ENCODE peak calls at places on chromosome 6, in ten cellular contexts. G, F, E, K, H, R, B, T, W and U are unnamed samples.

GRCh38 chr6:143598466-143599080 is 79.2 kb upstream of the PHACTR2 start:
- DNase-seq in H (no peak), T (peak; percentile 17), W (no peak), K (no peak), E (no peak), G (no peak), R (no peak), F (no peak), B (no peak), U (no peak)

GRCh38 chr6:125097186-125097585 is 56.4 kb upstream of the TPD52L1 start:
- DNase-seq in F (no peak), W (no peak), H (no peak), R (no peak), E (no peak), K (no peak), T (no peak), G (no peak), B (no peak), U (no peak)

GRCh38 chr6:148761532-148761951 is 14.7 kb downstream of the UST start:
- DNase-seq in W (peak; percentile 44), B (no peak), F (peak; percentile 29), G (no peak), R (no peak), H (no peak), K (no peak), E (peak; percentile 30), T (no peak), U (no peak)

GRCh38 chr6:15344186-15344506 is 98.3 kb downstream of the JARID2 start:
- DNase-seq in K (no peak), F (no peak), W (no peak), R (no peak), T (no peak), E (no peak), H (no peak), B (no peak), G (no peak), U (no peak)

GRCh38 chr6:127173541-127173940 is 55.1 kb downstream of the RSPO3 start:
- DNase-seq in B (no peak), E (no peak), T (no peak), G (no peak), W (no peak), K (no peak), H (no peak), R (no peak), F (no peak), U (no peak)

GRCh38 chr6:51213806-51214205 is 395.1 kb downstream of the TFAP2B start:
- DNase-seq in B (no peak), K (no peak), G (no peak), F (no peak), R (no peak), T (no peak), H (no peak), W (no peak), E (no peak), U (no peak)

GRCh38 chr6:107064579-107065065 is 36.6 kb downstream of the MTRES1 start:
- DNase-seq in W (peak; percentile 45), E (peak; percentile 20), F (peak; percentile 81), T (peak; percentile 73), G (peak; percentile 37), H (no peak), B (peak; percentile 74), R (peak; percentile 45), K (no peak), U (no peak)

GRCh38 chr6:30615219-30615957 is 1.7 kb downstream of the PPP1R10 start:
- DNase-seq in K (no peak), R (peak; percentile 62), W (peak; percentile 55), H (peak; percentile 47), G (peak; percentile 63), B (peak; percentile 38), T (peak; percentile 86), E (peak; percentile 41), F (peak; percentile 45), U (peak; percentile 50)

GRCh38 chr6:95577317-95578105 is at the start of gene MANEA:
- DNase-seq in W (peak; percentile 79), H (peak; percentile 78), G (peak; percentile 75), F (peak; percentile 83), K (peak; percentile 81), R (peak; percentile 46), T (peak; percentile 92), B (peak; percentile 77), E (peak; percentile 81), U (peak; percentile 69)

GRCh38 chr6:133555726-133556125 is 314.6 kb downstream of the EYA4 start:
- DNase-seq in R (no peak), E (no peak), G (no peak), B (no peak), F (no peak), T (no peak), H (no peak), W (no peak), K (no peak), U (no peak)

GRCh38 chr6:157982297-157982579 is 575 bp downstream of the SYNJ2 start:
- DNase-seq in F (no peak), B (peak; percentile 71), W (no peak), R (no peak), H (no peak), K (no peak), G (peak; percentile 70), T (peak; percentile 54), E (peak; percentile 68), U (no peak)

DNA sequence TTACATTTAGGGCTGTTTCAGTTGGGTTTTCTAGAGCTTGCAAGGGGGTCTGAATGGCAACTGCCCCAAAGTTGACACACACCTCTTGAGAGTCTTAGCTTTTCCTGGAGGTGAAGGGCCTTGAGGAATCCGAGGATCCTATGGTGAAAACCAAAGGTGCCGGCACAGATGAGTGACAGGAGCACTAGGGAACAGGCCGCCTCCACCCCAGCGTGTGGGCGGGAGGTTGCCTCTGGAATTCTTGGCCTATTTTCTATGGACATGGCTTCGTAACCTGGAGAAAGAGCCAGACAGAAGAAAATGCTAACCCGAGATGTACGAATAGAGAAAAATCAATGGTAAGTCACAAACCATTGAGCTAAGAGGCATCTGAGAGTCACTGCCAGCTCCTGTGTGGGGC is 283.2 kb upstream of the FOXQ1 start:
- DNase-seq in F (no peak), B (no peak), R (no peak), W (peak; percentile 15), T (no peak), E (no peak), H (no peak), G (no peak), K (peak; percentile 1), U (no peak)
- H3K4me3 ChIP-seq in F (no peak overlapping the region), B (no peak overlapping the region), R (no peak overlapping the region), W (no peak overlapping the region), T (no peak overlapping the region), E (no peak overlapping the region), H (no peak overlapping the region), G (no peak overlapping the region), K (no peak overlapping the region), U (no peak overlapping the region)

GRCh38 chr6:83539678-83540077 is 27.3 kb downstream of the PRSS35 start:
- DNase-seq in T (no peak), H (no peak), R (no peak), F (no peak), W (no peak), B (no peak), E (no peak), K (no peak), G (no peak), U (no peak)

GRCh38 chr6:83536034-83536646 is 23.8 kb downstream of the PRSS35 start:
- DNase-seq in K (no peak), H (peak; percentile 21), E (peak; percentile 51), G (peak; percentile 43), T (peak; percentile 71), R (no peak), F (peak; percentile 57), B (peak; percentile 58), W (no peak), U (no peak)

DNA sequence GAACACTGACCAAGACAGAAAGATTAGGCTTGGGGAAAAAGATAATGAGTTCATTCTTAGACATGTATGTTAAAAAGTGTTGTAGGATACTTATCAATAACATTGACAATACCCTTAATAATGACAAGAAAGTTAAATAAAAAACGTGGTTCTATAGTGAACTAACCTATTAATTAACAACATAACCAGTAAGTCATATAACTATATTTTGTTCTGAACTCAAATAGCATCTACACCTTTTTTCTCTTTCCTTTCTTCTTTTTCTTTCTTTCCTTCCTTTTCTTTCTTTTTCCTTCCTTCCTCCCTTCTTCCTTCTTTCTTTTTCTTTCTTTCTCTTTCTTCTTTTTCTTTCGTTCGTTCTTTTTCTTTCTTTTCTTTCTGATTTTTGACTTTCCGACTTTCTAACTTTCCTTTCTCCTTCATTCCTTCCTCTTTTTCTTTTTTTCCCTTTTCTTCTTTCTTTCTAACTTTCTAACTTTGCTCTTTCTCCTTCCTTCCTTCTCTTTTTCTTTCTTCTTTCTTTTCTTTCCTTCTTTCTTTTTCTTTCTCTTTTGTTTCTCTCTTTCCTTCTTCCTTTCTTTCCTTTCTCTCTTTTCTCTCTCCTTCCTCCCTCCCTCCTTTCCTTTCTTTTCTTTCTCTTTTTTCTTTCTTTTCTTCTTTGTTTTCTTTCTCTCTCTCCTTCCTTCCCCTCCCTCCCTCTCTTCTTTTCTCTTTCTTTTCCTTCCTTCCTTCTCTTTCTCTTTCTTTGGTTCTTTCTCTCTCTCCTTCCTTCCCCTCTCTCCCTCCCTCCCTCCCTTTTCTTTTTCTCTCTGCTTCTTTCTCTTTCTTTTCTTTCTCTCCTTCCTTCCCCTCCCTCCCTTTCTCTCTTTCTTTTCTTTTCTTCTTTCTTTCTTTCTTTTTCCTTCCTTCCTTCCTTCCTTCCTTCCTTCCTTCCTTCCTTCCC is 24.6 kb downstream of the PRSS35 start:
- DNase-seq in B (no peak), T (no peak), E (no peak), G (no peak), H (no peak), W (no peak), R (no peak), F (no peak), K (no peak), U (no peak)
- TF ChIP-seq CTCF in B (no peak), T (no peak), E (no peak), G (no peak), H (no peak), W (no peak), R (no peak), F (no peak), K (no peak), U (no peak)

DNA sequence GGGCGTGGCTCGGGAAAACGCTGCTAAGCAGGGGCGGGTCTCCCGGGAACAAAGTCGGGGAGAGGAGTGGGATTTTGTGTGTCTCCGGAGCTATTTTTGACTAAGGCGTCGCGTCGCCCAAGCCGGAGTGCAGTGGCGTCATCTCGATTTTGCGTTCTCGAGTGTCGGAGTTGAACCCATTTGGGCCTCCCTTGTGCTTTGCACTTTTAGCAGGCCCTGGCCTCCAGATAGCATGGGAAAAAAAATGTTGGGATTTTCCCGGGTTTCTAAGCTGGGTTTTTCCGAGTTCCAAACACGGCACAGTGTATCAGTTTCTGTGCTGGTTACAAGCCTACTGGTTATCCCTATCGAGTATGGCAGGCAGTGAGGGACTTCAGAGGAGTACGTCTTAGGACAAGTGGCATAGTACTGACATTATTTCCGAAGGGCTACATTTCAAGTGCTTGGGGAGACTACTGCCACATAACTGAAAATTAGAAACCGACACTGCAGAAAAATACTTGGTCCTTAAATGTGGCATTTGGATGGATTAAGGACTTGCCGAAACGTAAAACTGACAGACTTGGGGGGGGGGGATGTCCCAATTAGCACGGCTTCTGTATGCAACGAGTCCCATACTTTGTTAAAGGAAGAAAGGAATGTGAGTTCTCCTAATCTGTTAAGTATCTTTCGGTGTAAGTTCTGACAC is 70.1 kb downstream of the HFE start:
- DNase-seq in B (peak; percentile 69), R (no peak), F (peak; percentile 29), H (peak; percentile 62), E (peak; percentile 77), K (peak; percentile 77), G (peak; percentile 69), W (peak; percentile 67), T (peak; percentile 94), U (no peak)
- H3K4me3 ChIP-seq in B (peak overlapping the region; percentile 68), R (peak overlapping the region; percentile 71), F (peak overlapping the region; percentile 86), H (peak overlapping the region; percentile 95), E (peak overlapping the region; percentile 90), K (peak overlapping the region; percentile 84), G (peak overlapping the region; percentile 36), W (peak overlapping the region; percentile 65), T (peak overlapping the region; percentile 56), U (peak overlapping the region; percentile 82)

GRCh38 chr6:116881236-116881635 is 4.2 kb downstream of the RFX6 start:
- DNase-seq in H (no peak), T (no peak), K (no peak), W (no peak), E (no peak), R (no peak), F (no peak), G (no peak), B (no peak), U (no peak)
- TF ChIP-seq CTCF in H (no peak), T (no peak), K (peak; percentile 16), W (no peak), E (no peak), R (no peak), F (no peak), G (no peak), B (no peak), U (peak; percentile 26)